ENCODE peak calls at places on chromosomes 1 and 21, in six cellular contexts. One of them, this sample, is unnamed.

GRCh38 chr1:168161459-168161858 is 17.3 kb upstream of the TIPRL start:
- DNase-seq in IMR-90: no peak
- DNase-seq in H9: no peak
- DNase-seq in mesenchymal stem cell: no peak
- DNase-seq in H1: no peak
- DNase-seq in mesendoderm: no peak
- DNase-seq in this sample: no peak

GRCh38 chr1:191953516-191953915 is 204.7 kb upstream of the RGS18 start:
- DNase-seq in IMR-90: peak; percentile 7
- DNase-seq in H1: no peak
- DNase-seq in H9: no peak
- DNase-seq in mesendoderm: no peak
- DNase-seq in mesenchymal stem cell: no peak
- DNase-seq in this sample: no peak

GRCh38 chr1:215905493-215906095 is 338.5 kb downstream of the KCTD3 start:
- DNase-seq in mesendoderm: peak; percentile 47
- DNase-seq in IMR-90: peak; percentile 55
- DNase-seq in mesenchymal stem cell: no peak
- DNase-seq in H1: no peak
- DNase-seq in H9: no peak
- DNase-seq in this sample: no peak

GRCh38 chr1:226874579-226875425 is 4.4 kb downstream of the PSEN2 start:
- DNase-seq in H1: no peak
- DNase-seq in mesenchymal stem cell: no peak
- DNase-seq in H9: peak; percentile 14
- DNase-seq in mesendoderm: no peak
- DNase-seq in IMR-90: no peak
- DNase-seq in this sample: no peak

GRCh38 chr1:11842154-11843041 is 5.2 kb downstream of the NPPA start:
- DNase-seq in mesendoderm: no peak
- DNase-seq in H1: no peak
- DNase-seq in mesenchymal stem cell: no peak
- DNase-seq in IMR-90: peak; percentile 34
- DNase-seq in H9: no peak
- DNase-seq in this sample: no peak

GRCh38 chr1:207858806-207859205 is 52.1 kb downstream of the CD34 start:
- DNase-seq in mesenchymal stem cell: peak; percentile 32
- DNase-seq in H9: no peak
- DNase-seq in IMR-90: no peak
- DNase-seq in H1: no peak
- DNase-seq in mesendoderm: peak; percentile 56
- DNase-seq in this sample: no peak

GRCh38 chr1:26277261-26277661 is 2.6 kb upstream of the SH3BGRL3 start:
- DNase-seq in mesendoderm: no peak
- DNase-seq in H9: no peak
- DNase-seq in mesenchymal stem cell: no peak
- DNase-seq in IMR-90: no peak
- DNase-seq in H1: no peak
- DNase-seq in this sample: no peak

GRCh38 chr1:7405844-7406500 is 365.1 kb upstream of the VAMP3 start:
- DNase-seq in mesendoderm: no peak
- DNase-seq in mesenchymal stem cell: no peak
- DNase-seq in H1: peak; percentile 29
- DNase-seq in H9: peak; percentile 15
- DNase-seq in IMR-90: no peak
- DNase-seq in this sample: no peak

GRCh38 chr21:14290584-14290983 is 74.6 kb downstream of the RBM11 start:
- DNase-seq in mesendoderm: no peak
- DNase-seq in H9: no peak
- DNase-seq in mesenchymal stem cell: no peak
- DNase-seq in H1: no peak
- DNase-seq in IMR-90: no peak
- DNase-seq in this sample: no peak

GRCh38 chr21:45019076-45019886 is 55.1 kb upstream of the ADARB1 start:
- DNase-seq in H9: no peak
- DNase-seq in mesendoderm: peak; percentile 40
- DNase-seq in IMR-90: no peak
- DNase-seq in mesenchymal stem cell: peak; percentile 53
- DNase-seq in H1: no peak
- DNase-seq in this sample: no peak

GRCh38 chr1:116962976-116963639 is 38.5 kb upstream of the CD101 start:
- DNase-seq in mesendoderm: no peak
- DNase-seq in IMR-90: no peak
- DNase-seq in mesenchymal stem cell: no peak
- DNase-seq in H9: no peak
- DNase-seq in H1: no peak
- DNase-seq in this sample: no peak

GRCh38 chr1:214857716-214858115 is 224.8 kb upstream of the KCNK2 start:
- DNase-seq in mesenchymal stem cell: peak; percentile 79
- DNase-seq in H1: no peak
- DNase-seq in mesendoderm: no peak
- DNase-seq in H9: no peak
- DNase-seq in IMR-90: no peak
- DNase-seq in this sample: no peak

GRCh38 chr1:31976401-31976800 is 37.3 kb upstream of the KHDRBS1 start:
- DNase-seq in mesenchymal stem cell: no peak
- DNase-seq in H1: no peak
- DNase-seq in H9: no peak
- DNase-seq in mesendoderm: no peak
- DNase-seq in IMR-90: peak; percentile 51
- DNase-seq in this sample: no peak

GRCh38 chr1:26826261-26827201 is at the start of gene ZDHHC18:
- DNase-seq in IMR-90: peak; percentile 33
- DNase-seq in H1: peak; percentile 86
- DNase-seq in H9: peak; percentile 74
- DNase-seq in mesenchymal stem cell: peak; percentile 56
- DNase-seq in mesendoderm: peak; percentile 55
- DNase-seq in this sample: peak; percentile 63

GRCh38 chr1:66940968-66941367 is 16.2 kb downstream of the MIER1 start:
- DNase-seq in H9: no peak
- DNase-seq in mesendoderm: no peak
- DNase-seq in H1: no peak
- DNase-seq in mesenchymal stem cell: no peak
- DNase-seq in IMR-90: peak; percentile 73
- DNase-seq in this sample: no peak

GRCh38 chr1:162168261-162168660 is 98.8 kb downstream of the NOS1AP start:
- DNase-seq in H9: no peak
- DNase-seq in mesenchymal stem cell: no peak
- DNase-seq in H1: no peak
- DNase-seq in IMR-90: no peak
- DNase-seq in mesendoderm: no peak
- DNase-seq in this sample: no peak

GRCh38 chr1:9746211-9746610 is 77.6 kb downstream of the CLSTN1 start:
- DNase-seq in H9: no peak
- DNase-seq in mesenchymal stem cell: no peak
- DNase-seq in H1: no peak
- DNase-seq in IMR-90: no peak
- DNase-seq in mesendoderm: no peak
- DNase-seq in this sample: no peak

GRCh38 chr1:224507771-224508523 is 73.3 kb upstream of the WDR26 start:
- DNase-seq in mesendoderm: no peak
- DNase-seq in H9: no peak
- DNase-seq in mesenchymal stem cell: no peak
- DNase-seq in IMR-90: no peak
- DNase-seq in H1: no peak
- DNase-seq in this sample: no peak

GRCh38 chr1:188715566-188715965 is 1762.1 kb downstream of the BRINP3 start:
- DNase-seq in IMR-90: no peak
- DNase-seq in H1: no peak
- DNase-seq in mesenchymal stem cell: no peak
- DNase-seq in H9: no peak
- DNase-seq in mesendoderm: peak; percentile 29
- DNase-seq in this sample: no peak

GRCh38 chr21:33196956-33197374 is 32.8 kb upstream of the IFNAR2 start:
- DNase-seq in H9: peak; percentile 81
- DNase-seq in mesendoderm: peak; percentile 87
- DNase-seq in H1: peak; percentile 77
- DNase-seq in mesenchymal stem cell: peak; percentile 73
- DNase-seq in IMR-90: peak; percentile 62
- DNase-seq in this sample: peak; percentile 78

GRCh38 chr1:23692308-23692871 is 784 bp downstream of the RPL11 start:
- DNase-seq in mesenchymal stem cell: peak; percentile 19
- DNase-seq in H9: no peak
- DNase-seq in H1: no peak
- DNase-seq in IMR-90: no peak
- DNase-seq in mesendoderm: peak; percentile 28
- DNase-seq in this sample: no peak

GRCh38 chr1:169563019-169563615 is 23.2 kb downstream of the F5 start:
- DNase-seq in H1: no peak
- DNase-seq in mesenchymal stem cell: no peak
- DNase-seq in IMR-90: no peak
- DNase-seq in mesendoderm: no peak
- DNase-seq in H9: no peak
- DNase-seq in this sample: no peak

GRCh38 chr1:26787381-26787705 is 407 bp upstream of the PIGV start:
- DNase-seq in mesenchymal stem cell: peak; percentile 82
- DNase-seq in mesendoderm: no peak
- DNase-seq in H1: no peak
- DNase-seq in IMR-90: peak; percentile 53
- DNase-seq in H9: no peak
- DNase-seq in this sample: no peak

GRCh38 chr1:32285658-32286057 is 6.2 kb upstream of the HDAC1 start:
- DNase-seq in H9: no peak
- DNase-seq in H1: no peak
- DNase-seq in mesendoderm: no peak
- DNase-seq in IMR-90: no peak
- DNase-seq in mesenchymal stem cell: no peak
- DNase-seq in this sample: no peak

GRCh38 chr1:145978860-145979745 is 14.6 kb downstream of the POLR3GL start:
- DNase-seq in H1: peak; percentile 67
- DNase-seq in IMR-90: peak; percentile 100
- DNase-seq in mesenchymal stem cell: peak; percentile 100
- DNase-seq in mesendoderm: peak; percentile 100
- DNase-seq in H9: peak; percentile 95
- DNase-seq in this sample: peak; percentile 87

GRCh38 chr1:145979746-145980435 is 15.4 kb downstream of the POLR3GL start:
- DNase-seq in mesendoderm: no peak
- DNase-seq in mesenchymal stem cell: peak; percentile 38
- DNase-seq in H9: no peak
- DNase-seq in H1: no peak
- DNase-seq in IMR-90: no peak
- DNase-seq in this sample: no peak

GRCh38 chr1:145977016-145977415 is 12.5 kb downstream of the POLR3GL start:
- DNase-seq in mesendoderm: no peak
- DNase-seq in H9: no peak
- DNase-seq in H1: no peak
- DNase-seq in IMR-90: no peak
- DNase-seq in mesenchymal stem cell: no peak
- DNase-seq in this sample: no peak

GRCh38 chr1:145977486-145978476 is 13.3 kb downstream of the POLR3GL start:
- DNase-seq in mesenchymal stem cell: peak; percentile 82
- DNase-seq in H1: peak; percentile 73
- DNase-seq in H9: peak; percentile 79
- DNase-seq in mesendoderm: peak; percentile 94
- DNase-seq in IMR-90: peak; percentile 85
- DNase-seq in this sample: peak; percentile 70

GRCh38 chr1:145978477-145978859 is 14.0 kb downstream of the POLR3GL start:
- DNase-seq in H1: no peak
- DNase-seq in mesenchymal stem cell: no peak
- DNase-seq in IMR-90: no peak
- DNase-seq in mesendoderm: no peak
- DNase-seq in H9: no peak
- DNase-seq in this sample: no peak
- H2BK15ac ChIP-seq in H1: no peak overlapping the region
- H2BK15ac ChIP-seq in mesenchymal stem cell: no peak overlapping the region
- H2BK15ac ChIP-seq in IMR-90: peak overlapping the region; percentile 97
- H2BK15ac ChIP-seq in mesendoderm: peak overlapping the region; percentile 89
- H2BK15ac ChIP-seq in H9: no peak overlapping the region
- H2BK15ac ChIP-seq in this sample: no peak overlapping the region

DNA sequence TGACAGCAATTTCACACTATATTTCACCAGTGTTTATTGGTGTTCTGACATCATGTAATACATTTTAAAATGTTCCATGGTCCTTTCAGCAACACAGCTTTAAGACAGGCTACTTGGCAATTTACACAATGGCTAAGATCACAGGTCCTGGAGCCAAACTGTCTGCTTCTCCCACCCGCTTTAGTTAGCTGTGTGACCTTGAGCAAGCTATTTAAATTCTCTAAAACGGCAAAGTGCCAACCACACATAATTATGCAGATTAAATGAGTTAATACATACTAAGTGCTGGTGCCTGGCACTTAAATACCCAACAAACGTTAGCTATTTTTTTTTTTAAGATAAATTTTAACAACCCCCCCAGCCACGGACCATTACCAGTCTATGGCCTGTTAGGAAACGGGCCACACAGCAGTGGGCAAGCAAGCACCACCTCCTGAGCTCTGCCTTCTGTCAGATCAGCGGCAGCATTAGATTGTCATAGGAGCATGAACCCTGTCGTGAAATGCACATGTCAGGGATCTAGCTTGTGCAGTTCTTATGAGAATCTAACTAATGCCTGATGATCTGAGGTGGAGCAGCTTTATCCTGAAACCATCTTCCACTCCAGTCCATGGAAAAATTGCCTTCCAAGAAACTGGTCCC is 26.9 kb downstream of the SOD1 start:
- DNase-seq in IMR-90: no peak
- DNase-seq in mesenchymal stem cell: no peak
- DNase-seq in mesendoderm: no peak
- DNase-seq in H1: no peak
- DNase-seq in H9: no peak
- DNase-seq in this sample: no peak
- H2BK15ac ChIP-seq in IMR-90: no peak overlapping the region
- H2BK15ac ChIP-seq in mesenchymal stem cell: no peak overlapping the region
- H2BK15ac ChIP-seq in mesendoderm: no peak overlapping the region
- H2BK15ac ChIP-seq in H1: no peak overlapping the region
- H2BK15ac ChIP-seq in H9: no peak overlapping the region
- H2BK15ac ChIP-seq in this sample: no peak overlapping the region

DNA sequence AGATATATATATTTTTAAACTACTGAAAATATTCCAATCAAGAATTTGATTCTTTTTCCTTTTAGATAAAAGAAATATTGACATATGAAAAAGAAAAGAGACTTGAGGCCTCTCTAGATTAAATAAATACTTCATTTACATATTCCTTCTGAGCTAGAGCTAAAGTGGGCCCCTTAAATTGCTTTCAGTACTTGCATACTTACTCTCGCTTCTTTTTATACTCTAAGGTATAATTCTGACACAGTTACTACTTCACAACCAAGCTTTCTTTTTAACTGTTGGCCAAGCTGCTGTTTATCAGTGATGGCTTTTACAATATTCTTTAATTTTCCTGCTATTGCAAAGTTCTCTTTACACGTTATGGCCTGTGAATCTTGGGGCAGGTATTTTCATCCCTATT is 24.6 kb downstream of the EXTL2 start:
- DNase-seq in H9: no peak
- DNase-seq in mesendoderm: no peak
- DNase-seq in H1: no peak
- DNase-seq in mesenchymal stem cell: no peak
- DNase-seq in IMR-90: no peak
- DNase-seq in this sample: no peak
- H2BK15ac ChIP-seq in H9: no peak overlapping the region
- H2BK15ac ChIP-seq in mesendoderm: no peak overlapping the region
- H2BK15ac ChIP-seq in H1: no peak overlapping the region
- H2BK15ac ChIP-seq in mesenchymal stem cell: no peak overlapping the region
- H2BK15ac ChIP-seq in IMR-90: no peak overlapping the region
- H2BK15ac ChIP-seq in this sample: no peak overlapping the region

DNA sequence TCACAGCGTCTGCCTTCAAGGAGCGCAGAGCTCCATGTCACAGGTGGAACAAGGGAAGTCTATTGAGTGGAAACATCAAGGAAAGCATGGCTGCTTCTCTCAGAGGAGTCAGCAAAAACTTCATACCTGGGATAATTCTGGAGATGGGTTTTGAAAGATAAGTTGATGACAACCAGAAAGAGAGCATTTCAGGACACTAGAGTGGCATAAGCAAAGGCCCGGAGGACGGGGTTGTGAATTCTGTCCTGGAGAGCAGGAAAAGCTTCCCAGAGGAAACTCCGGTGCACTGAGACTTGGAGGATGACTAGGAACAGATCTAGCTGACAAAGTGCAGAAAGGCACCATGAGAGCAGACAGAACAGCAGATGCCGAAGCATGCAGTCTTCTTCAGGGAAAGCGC is 223.0 kb downstream of the PLPP3 start:
- DNase-seq in H1: no peak
- DNase-seq in mesenchymal stem cell: no peak
- DNase-seq in mesendoderm: no peak
- DNase-seq in IMR-90: no peak
- DNase-seq in H9: no peak
- DNase-seq in this sample: no peak
- H2BK15ac ChIP-seq in H1: no peak overlapping the region
- H2BK15ac ChIP-seq in mesenchymal stem cell: no peak overlapping the region
- H2BK15ac ChIP-seq in mesendoderm: no peak overlapping the region
- H2BK15ac ChIP-seq in IMR-90: no peak overlapping the region
- H2BK15ac ChIP-seq in H9: no peak overlapping the region
- H2BK15ac ChIP-seq in this sample: no peak overlapping the region

This sample was measured in neuronal stem cell.